ENCODE peak calls at places on chromosomes 16 and 17, in four cellular contexts. H is A549, N is K562, O is HEK293T. L is an unnamed sample.

GRCh38 chr16:50445603-50446250 is 76.9 kb upstream of the BRD7 start:
- DNase-seq in H (no peak), N (no peak), O (no peak), L (no peak)

GRCh38 chr16:88527186-88527936 is 42.8 kb upstream of the ZC3H18 start:
- DNase-seq in H (peak), N (peak), O (peak), L (peak)

GRCh38 chr16:27579086-27579980 is 29.4 kb downstream of the KATNIP start:
- DNase-seq in H (no peak), N (no peak), O (no peak), L (peak)

GRCh38 chr16:3751878-3752277 is 34.6 kb upstream of the TRAP1 start:
- DNase-seq in H (no peak), N (no peak), O (no peak), L (no peak)

GRCh38 chr16:3173892-3174617 is 13.9 kb upstream of the OR1F1 start:
- DNase-seq in H (peak), N (peak), O (peak), L (no peak)

GRCh38 chr17:48608921-48609505 is 1.8 kb downstream of the HOXB7 start:
- DNase-seq in H (no peak), N (no peak), O (no peak), L (no peak)

GRCh38 chr17:10295728-10296343 is 77.0 kb downstream of the MYH13 start:
- DNase-seq in H (peak), N (peak), O (peak), L (peak)

GRCh38 chr17:7393613-7394451 is 493 bp downstream of the PLSCR3 start:
- DNase-seq in H (no peak), N (no peak), O (no peak), L (no peak)

GRCh38 chr16:53743149-53743566 is 39.2 kb downstream of the FTO start:
- DNase-seq in H (peak), N (peak), O (peak), L (peak)
- TF ChIP-seq BHLHE40 in H (no peak), N (no peak), O (no peak), L (no peak)

GRCh38 chr17:71995570-71995969 is 125.2 kb upstream of the SOX9 start:
- DNase-seq in H (no peak), N (no peak), O (no peak), L (peak)
- TF ChIP-seq BHLHE40 in H (no peak), N (no peak), O (no peak), L (no peak)

GRCh38 chr17:35568561-35568960 is 7.9 kb upstream of the SLFN14 start:
- DNase-seq in H (peak), N (peak), O (peak), L (peak)
- TF ChIP-seq BHLHE40 in H (no peak), N (peak), O (no peak), L (peak)

GRCh38 chr17:51029568-51030463 is 90.9 kb downstream of the SPAG9 start:
- DNase-seq in H (no peak), N (no peak), O (no peak), L (peak)

GRCh38 chr17:51036084-51036483 is 84.6 kb downstream of the SPAG9 start:
- DNase-seq in H (no peak), N (no peak), O (no peak), L (no peak)

GRCh38 chr17:51034800-51035199 is 85.9 kb downstream of the SPAG9 start:
- DNase-seq in H (no peak), N (no peak), O (no peak), L (no peak)

GRCh38 chr17:51032850-51033249 is 87.8 kb downstream of the SPAG9 start:
- DNase-seq in H (no peak), N (no peak), O (no peak), L (peak)

GRCh38 chr17:51035436-51035835 is 85.2 kb downstream of the SPAG9 start:
- DNase-seq in H (no peak), N (no peak), O (no peak), L (peak)
- TF ChIP-seq BHLHE40 in H (no peak), N (no peak), O (no peak), L (no peak)

DNA sequence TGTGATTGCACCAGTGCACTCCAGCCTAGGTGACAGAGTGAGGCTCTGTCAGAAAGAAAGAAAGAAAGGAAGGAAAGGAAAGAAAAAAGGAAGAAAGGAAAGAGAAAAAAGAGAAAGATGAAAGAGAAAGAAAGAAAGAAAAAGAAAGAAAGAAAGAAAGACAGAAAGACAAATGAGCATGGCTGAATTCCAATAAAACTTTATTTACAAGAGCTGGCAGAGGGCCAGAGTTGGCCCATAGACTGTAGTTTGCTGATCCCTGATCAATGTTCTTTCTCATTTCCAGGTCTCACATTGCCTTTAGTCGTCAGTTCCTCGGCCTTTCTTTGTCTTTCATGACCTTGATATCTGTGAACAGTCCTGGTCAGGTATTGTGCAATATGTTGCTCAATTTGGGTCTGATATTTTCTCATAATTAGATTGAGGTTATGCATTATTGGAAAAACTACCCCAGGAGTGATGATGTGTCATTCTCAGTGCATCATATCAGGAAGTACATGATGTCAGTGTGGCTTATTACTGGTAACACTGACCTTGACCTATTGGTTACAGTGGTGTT is 68.5 kb upstream of the MED9 start:
- DNase-seq in H (no peak), N (no peak), O (no peak), L (peak)
- TF ChIP-seq BHLHE40 in H (no peak), N (no peak), O (no peak), L (no peak)

GRCh38 chr16:85733839-85734170 is 17.1 kb downstream of the C16orf74 start:
- DNase-seq in H (peak), N (peak), O (no peak), L (no peak)
- TF ChIP-seq BHLHE40 in H (no peak), N (no peak), O (no peak), L (no peak)

GRCh38 chr16:55628306-55628968 is 27.4 kb upstream of the SLC6A2 start:
- DNase-seq in H (no peak), N (no peak), O (no peak), L (no peak)
- TF ChIP-seq BHLHE40 in H (no peak), N (no peak), O (no peak), L (no peak)

GRCh38 chr16:86893513-86893912 is 315.2 kb downstream of the FOXL1 start:
- DNase-seq in H (no peak), N (no peak), O (no peak), L (no peak)
- TF ChIP-seq BHLHE40 in H (no peak), N (no peak), O (no peak), L (no peak)

DNA sequence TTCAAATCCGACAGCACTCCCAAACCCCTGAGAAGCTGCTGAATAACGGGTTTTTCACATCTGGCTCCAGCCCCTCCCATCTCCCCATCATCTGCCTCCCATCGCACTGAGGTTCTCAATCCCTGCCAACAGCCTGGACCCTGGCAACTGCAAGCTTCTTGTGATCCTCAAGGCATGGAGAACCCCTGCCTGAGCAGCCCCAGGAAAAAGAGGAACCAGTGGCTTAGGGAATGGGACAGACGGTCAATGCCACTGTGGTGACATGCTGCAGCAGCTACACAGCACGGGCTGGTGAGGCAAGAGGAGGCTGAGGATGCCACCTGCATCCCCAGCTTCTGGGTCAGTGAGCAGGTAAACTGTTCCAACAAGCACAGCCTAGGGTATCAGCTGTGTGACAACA is 3.3 kb upstream of the MBTPS1 start:
- DNase-seq in H (no peak), N (no peak), O (no peak), L (no peak)
- TF ChIP-seq BHLHE40 in H (no peak), N (no peak), O (no peak), L (no peak)